ENCODE peak calls at places on chromosomes 13 and 19, in six cellular contexts. R is GM06990, T is right lobe of liver, U is mesothelial cell of epicardium, A is lower leg skin, I is right atrium auricular region. D is an unnamed sample.

GRCh38 chr19:5030822-5031221 is 61.9 kb downstream of the KDM4B start:
- DNase-seq in R (no peak), T (no peak), U (no peak), A (no peak), I (no peak), D (no peak)

GRCh38 chr13:44484562-44485164 is 91.5 kb downstream of the TSC22D1 start:
- DNase-seq in R (peak; percentile 13), T (no peak), U (no peak), A (no peak), I (no peak), D (no peak)

GRCh38 chr13:112322562-112322961 is 53.6 kb upstream of the SPACA7 start:
- DNase-seq in R (no peak), T (no peak), U (no peak), A (no peak), I (no peak), D (no peak)

GRCh38 chr13:75010941-75011340 is 471.0 kb downstream of the TBC1D4 start:
- DNase-seq in R (no peak), T (no peak), U (no peak), A (no peak), I (no peak), D (no peak)

GRCh38 chr13:75906315-75906714 is 270.2 kb downstream of the LMO7 start:
- DNase-seq in R (no peak), T (no peak), U (no peak), A (no peak), I (no peak), D (no peak)

GRCh38 chr13:66859934-66860867 is 369.9 kb downstream of the PCDH9 start:
- DNase-seq in R (no peak), T (no peak), U (no peak), A (no peak), I (no peak), D (no peak)

GRCh38 chr13:42875448-42876269 is 94.3 kb downstream of the FAM216B start:
- DNase-seq in R (no peak), T (no peak), U (no peak), A (no peak), I (no peak), D (no peak)

GRCh38 chr13:100274942-100275506 is 186.1 kb downstream of the PCCA start:
- DNase-seq in R (no peak), T (no peak), U (no peak), A (no peak), I (no peak), D (no peak)

GRCh38 chr13:36124236-36124822 is 6.9 kb downstream of the DCLK1 start:
- DNase-seq in R (no peak), T (no peak), U (no peak), A (no peak), I (no peak), D (no peak)

GRCh38 chr13:45398862-45399261 is 19.3 kb downstream of the SLC25A30 start:
- DNase-seq in R (no peak), T (no peak), U (no peak), A (no peak), I (no peak), D (no peak)

GRCh38 chr19:18865973-18866799 is 29.8 kb downstream of the CERS1 start:
- DNase-seq in R (peak; percentile 71), T (peak; percentile 49), U (peak; percentile 85), A (no peak), I (no peak), D (no peak)

GRCh38 chr13:37029617-37030016 is 29.0 kb downstream of the EXOSC8 start:
- DNase-seq in R (no peak), T (no peak), U (no peak), A (no peak), I (no peak), D (no peak)

GRCh38 chr19:48720251-48720612 is 707 bp upstream of the MAMSTR start:
- DNase-seq in R (no peak), T (no peak), U (no peak), A (no peak), I (no peak), D (no peak)
- TF ChIP-seq CTCF in R (no peak), T (no peak), U (no peak), A (no peak), I (no peak), D (no peak)

GRCh38 chr13:97724450-97724849 is 229.0 kb upstream of the IPO5 start:
- DNase-seq in R (no peak), T (no peak), U (no peak), A (no peak), I (no peak), D (no peak)

GRCh38 chr13:97723655-97724054 is 229.8 kb upstream of the IPO5 start:
- DNase-seq in R (no peak), T (no peak), U (no peak), A (no peak), I (no peak), D (no peak)

GRCh38 chr13:97720881-97721280 is 232.6 kb upstream of the IPO5 start:
- DNase-seq in R (no peak), T (no peak), U (no peak), A (no peak), I (no peak), D (no peak)

GRCh38 chr13:97727991-97728390 is 225.5 kb upstream of the IPO5 start:
- DNase-seq in R (no peak), T (no peak), U (no peak), A (no peak), I (no peak), D (no peak)

DNA sequence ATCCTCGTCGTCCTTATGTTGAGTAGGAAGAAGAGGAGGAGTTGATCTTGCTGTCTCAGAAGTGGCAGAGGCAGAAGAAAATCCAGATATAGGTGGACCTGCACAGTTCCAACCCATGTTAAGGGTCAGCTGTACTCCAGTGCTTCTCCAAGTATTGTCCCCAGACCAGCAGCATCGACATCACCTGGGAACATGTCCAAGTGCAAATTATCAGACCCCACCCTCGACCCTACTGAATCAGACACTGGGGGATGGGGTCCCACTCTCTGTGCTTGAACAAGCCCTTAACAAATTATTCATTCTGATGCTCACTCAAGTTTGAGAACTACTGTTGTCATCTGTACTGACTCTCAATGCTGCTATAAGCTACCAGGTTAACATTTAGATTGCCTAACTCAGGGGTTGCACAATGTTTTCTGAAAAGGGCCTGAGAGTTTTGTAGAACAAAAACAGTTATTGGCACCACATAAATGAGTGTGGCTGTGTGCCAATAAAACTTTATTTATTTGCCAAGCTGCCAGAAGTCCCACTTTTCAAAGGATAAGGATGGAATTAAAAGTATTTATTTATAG is 226.7 kb upstream of the IPO5 start:
- DNase-seq in R (no peak), T (no peak), U (no peak), A (no peak), I (no peak), D (peak; percentile 39)
- TF ChIP-seq CTCF in R (no peak), T (no peak), U (no peak), A (no peak), I (no peak), D (no peak)

DNA sequence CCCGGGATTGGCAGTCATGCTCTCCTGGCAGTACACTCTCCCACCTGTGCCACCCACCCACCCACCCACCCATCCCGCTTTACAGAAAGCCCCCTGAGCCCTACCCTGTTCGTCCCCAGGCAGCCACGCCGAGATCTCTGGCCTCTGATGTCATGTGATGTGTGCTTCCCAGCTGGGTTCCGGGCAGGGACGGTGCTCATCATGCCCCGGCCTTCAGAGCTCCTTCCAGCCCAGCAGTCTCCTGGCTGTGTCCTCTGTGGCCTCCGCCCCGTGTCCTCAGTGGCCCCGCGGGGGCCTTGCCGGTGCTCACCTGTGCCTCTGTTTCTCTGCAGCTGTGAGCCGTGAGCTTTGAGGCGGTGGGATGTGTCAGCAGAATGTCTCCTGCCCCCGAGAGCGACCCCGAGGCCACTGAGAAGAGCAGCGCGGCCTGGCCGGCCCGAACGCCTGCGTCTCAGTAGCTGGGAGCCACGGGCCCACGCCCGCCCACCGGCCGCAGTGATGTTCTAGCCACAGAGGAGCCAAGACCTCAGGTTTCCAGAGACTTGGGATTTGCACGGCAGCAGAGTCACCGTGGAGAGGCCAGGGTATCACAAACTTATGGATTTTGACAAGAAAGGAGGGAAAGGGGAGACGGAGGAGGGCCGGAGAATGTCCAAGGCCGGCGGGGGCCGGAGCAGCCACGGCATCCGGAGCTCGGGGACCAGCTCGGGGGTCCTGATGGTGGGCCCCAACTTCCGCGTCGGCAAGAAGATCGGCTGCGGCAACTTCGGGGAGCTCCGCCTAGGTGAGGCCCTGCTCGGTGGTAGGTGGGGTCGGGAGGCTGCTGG is 28.4 kb downstream of the CSNK1G2 start:
- DNase-seq in R (no peak), T (no peak), U (no peak), A (no peak), I (no peak), D (no peak)
- TF ChIP-seq CTCF in R (no peak), T (no peak), U (no peak), A (no peak), I (no peak), D (no peak)

GRCh38 chr13:109790951-109791605 is 4.7 kb upstream of the IRS2 start:
- DNase-seq in R (no peak), T (peak; percentile 63), U (no peak), A (no peak), I (no peak), D (no peak)
- TF ChIP-seq CTCF in R (peak; percentile 51), T (peak; percentile 45), U (no peak), A (no peak), I (peak; percentile 65), D (peak; percentile 65)

GRCh38 chr19:47794526-47794925 is 9.8 kb downstream of the TPRX1 start:
- DNase-seq in R (no peak), T (no peak), U (no peak), A (no peak), I (no peak), D (no peak)
- TF ChIP-seq CTCF in R (peak; percentile 14), T (no peak), U (no peak), A (no peak), I (no peak), D (peak; percentile 19)

DNA sequence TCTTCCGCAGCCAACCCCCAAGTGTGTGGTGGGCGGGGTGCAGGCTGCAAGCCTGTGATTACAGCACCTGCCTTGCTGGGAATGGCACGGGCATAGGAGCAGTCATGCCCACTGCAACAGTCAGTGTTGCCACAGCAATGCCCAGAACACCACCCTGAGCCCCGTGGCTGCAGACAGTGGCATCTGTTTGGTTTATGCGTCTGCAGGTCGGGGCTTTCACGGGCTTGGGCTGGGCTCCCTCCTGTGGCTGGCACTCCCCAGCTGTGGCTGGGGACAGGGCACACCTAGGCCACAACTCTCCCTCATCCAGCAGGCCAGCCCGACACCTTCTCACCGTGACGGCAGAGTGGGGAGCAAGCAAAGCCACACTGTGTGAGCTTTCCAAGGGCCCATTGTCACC is 115.3 kb upstream of the C1QTNF9B start:
- DNase-seq in R (no peak), T (no peak), U (no peak), A (no peak), I (no peak), D (no peak)
- TF ChIP-seq CTCF in R (no peak), T (no peak), U (no peak), A (no peak), I (no peak), D (no peak)

GRCh38 chr19:1245884-1246816 is 2.2 kb upstream of the MIDN start:
- DNase-seq in R (no peak), T (peak; percentile 95), U (no peak), A (no peak), I (peak; percentile 90), D (no peak)
- TF ChIP-seq CTCF in R (no peak), T (no peak), U (no peak), A (no peak), I (no peak), D (no peak)

GRCh38 chr19:799076-799881 is 2.0 kb downstream of the PTBP1 start:
- DNase-seq in R (no peak), T (peak; percentile 55), U (no peak), A (no peak), I (no peak), D (no peak)
- TF ChIP-seq CTCF in R (peak; percentile 11), T (peak; percentile 2), U (no peak), A (no peak), I (no peak), D (peak; percentile 33)